ENCODE peak calls at places on chromosomes 13 and 19, in six cellular contexts. E is amniotic epithelial cell; U is T-helper 2 cell; J is GM04504; W is astrocyte of the spinal cord; I is stimulated activated CD4-positive, alpha-beta T cell treated with anti-CD3 and anti-CD28 coated beads, Interleukin-1b, Interleukin-23, amount 100 ng/mL, for 4 hours. Z is an unnamed sample.

GRCh38 chr13:44989941-44990340 is 603 bp downstream of the GPALPP1 start:
- DNase-seq in E (peak; percentile 5), U (peak; percentile 27), J (no peak), W (no peak), I (no peak), Z (peak; percentile 6)

GRCh38 chr13:61664821-61665705 is 249.4 kb upstream of the PCDH20 start:
- DNase-seq in E (no peak), U (no peak), J (no peak), W (peak; percentile 65), I (no peak), Z (no peak)

GRCh38 chr13:98224557-98224956 is 47.5 kb upstream of the RNF113B start:
- DNase-seq in E (no peak), U (no peak), J (no peak), W (no peak), I (no peak), Z (no peak)

GRCh38 chr19:39497850-39498261 is 891 bp upstream of the DLL3 start:
- DNase-seq in E (peak; percentile 16), U (peak; percentile 16), J (no peak), W (peak; percentile 34), I (no peak), Z (peak; percentile 39)

GRCh38 chr13:93800342-93800741 is 573.7 kb downstream of the GPC6 start:
- DNase-seq in E (no peak), U (no peak), J (no peak), W (no peak), I (no peak), Z (no peak)

GRCh38 chr19:6216236-6216995 is 63.4 kb downstream of the MLLT1 start:
- DNase-seq in E (no peak), U (no peak), J (no peak), W (no peak), I (no peak), Z (no peak)

GRCh38 chr19:45492627-45493470 is 4.0 kb downstream of the RTN2 start:
- DNase-seq in E (no peak), U (peak; percentile 40), J (peak; percentile 43), W (peak; percentile 63), I (no peak), Z (peak; percentile 92)

GRCh38 chr13:71054358-71054757 is 812.6 kb downstream of the DACH1 start:
- DNase-seq in E (no peak), U (no peak), J (no peak), W (no peak), I (no peak), Z (no peak)

GRCh38 chr13:22948421-22948820 is 232.4 kb upstream of the SGCG start:
- DNase-seq in E (no peak), U (no peak), J (no peak), W (no peak), I (no peak), Z (no peak)

Z was measured in EH.